ENCODE peak calls at places on chromosomes 3 and 15, in five cellular contexts. P is stomach, G is MM.1S, C is IMR-90, E is Peyer's patch. K is an unnamed sample. For H3K4me1, the result is how much of the 10 kb centered on the place peaks cover.

GRCh38 chr3:72591522-72592421 is 256.5 kb downstream of the SHQ1 start:
- DNase-seq in G (no peak), P (no peak), C (peak), E (no peak), K (no peak)

GRCh38 chr3:183534249-183534648 is 21.3 kb downstream of the KLHL6 start:
- DNase-seq in C (peak), P (no peak), G (no peak), E (no peak), K (no peak)

GRCh38 chr3:194364652-194365434 is 4.7 kb downstream of the LRRC15 start:
- DNase-seq in G (no peak), P (no peak), C (peak), E (no peak), K (peak)

GRCh38 chr15:92112180-92112579 is 258.7 kb downstream of the SLCO3A1 start:
- DNase-seq in G (no peak), C (peak), P (no peak), E (no peak), K (no peak)

GRCh38 chr3:126338796-126339241 is 18.4 kb downstream of the KLF15 start:
- DNase-seq in G (no peak), C (no peak), E (peak), P (peak), K (no peak)

GRCh38 chr3:64179860-64180259 is 45.4 kb downstream of the PRICKLE2 start:
- DNase-seq in E (no peak), G (no peak), C (peak), P (no peak), K (no peak)

GRCh38 chr3:111714305-111714704 is 119.2 kb upstream of the ZBED2 start:
- DNase-seq in E (no peak), C (peak), P (no peak), G (no peak), K (no peak)

GRCh38 chr3:129065727-129066087 is 5.1 kb downstream of the GP9 start:
- DNase-seq in G (no peak), E (no peak), C (no peak), P (no peak), K (no peak)

GRCh38 chr3:182308328-182308727 is 485.0 kb upstream of the ATP11B start:
- DNase-seq in P (no peak), C (no peak), G (no peak), E (no peak), K (no peak)

GRCh38 chr3:151228291-151229125 is 25.5 kb upstream of the GPR171 start:
- DNase-seq in E (no peak), C (peak), G (peak), P (peak), K (no peak)

GRCh38 chr15:85402195-85402921 is 22.0 kb downstream of the AKAP13 start:
- DNase-seq in E (no peak), C (peak), P (no peak), G (no peak), K (no peak)

GRCh38 chr15:28894631-28895030 is 8.9 kb downstream of the APBA2 start:
- DNase-seq in E (no peak), C (no peak), P (no peak), G (no peak), K (no peak)

GRCh38 chr15:50024183-50024795 is 94.7 kb downstream of the ATP8B4 start:
- DNase-seq in G (no peak), E (no peak), P (no peak), C (peak), K (no peak)

GRCh38 chr15:63899193-63899592 is 65.4 kb upstream of the HERC1 start:
- DNase-seq in G (no peak), P (no peak), E (no peak), C (no peak), K (no peak)

GRCh38 chr15:90561344-90562244 is 31.9 kb downstream of the CRTC3 start:
- DNase-seq in E (no peak), G (no peak), P (no peak), C (peak), K (no peak)

GRCh38 chr3:149273096-149273751 is 51.6 kb upstream of the CP start:
- DNase-seq in E (no peak), C (peak), P (peak), G (peak), K (peak)

GRCh38 chr15:55741592-55742497 is 1.1 kb downstream of the PRTG start:
- DNase-seq in E (no peak), P (no peak), G (peak), C (no peak), K (peak)

GRCh38 chr3:119245778-119246177 is 5.1 kb upstream of the B4GALT4 start:
- DNase-seq in C (no peak), G (no peak), P (peak), E (no peak), K (peak)

GRCh38 chr3:167728176-167728575 is 6.5 kb downstream of the PDCD10 start:
- DNase-seq in G (no peak), E (no peak), P (no peak), C (peak), K (no peak)

GRCh38 chr3:20930034-20930433 is 744.0 kb upstream of the SGO1 start:
- DNase-seq in C (no peak), G (peak), E (no peak), P (peak), K (no peak)

GRCh38 chr3:31724144-31724543 is 191.4 kb downstream of the STT3B start:
- DNase-seq in E (no peak), C (no peak), P (no peak), G (no peak), K (no peak)

GRCh38 chr15:82129769-82130168 is 84.0 kb upstream of the MEX3B start:
- DNase-seq in P (no peak), G (no peak), E (no peak), C (peak), K (no peak)

GRCh38 chr3:141561426-141562034 is 74.7 kb downstream of the RASA2 start:
- DNase-seq in E (no peak), G (peak), C (peak), P (no peak), K (no peak)

GRCh38 chr3:24503499-24504176 is 9.0 kb upstream of the THRB start:
- DNase-seq in P (no peak), E (no peak), C (no peak), G (peak), K (no peak)

GRCh38 chr3:24505678-24506560 is 11.3 kb upstream of the THRB start:
- DNase-seq in G (no peak), P (no peak), E (no peak), C (no peak), K (no peak)

GRCh38 chr3:24502690-24503089 is 8.0 kb upstream of the THRB start:
- DNase-seq in G (no peak), E (no peak), C (no peak), P (no peak), K (no peak)

GRCh38 chr3:24506966-24507775 is 12.5 kb upstream of the THRB start:
- DNase-seq in C (no peak), E (no peak), P (no peak), G (no peak), K (no peak)

GRCh38 chr3:24504765-24505164 is 10.1 kb upstream of the THRB start:
- DNase-seq in E (no peak), C (no peak), G (no peak), P (no peak), K (no peak)
- H3K4me1 ChIP-seq in E (under half), C (under half), G (under half), P (under half), K (under half)

DNA sequence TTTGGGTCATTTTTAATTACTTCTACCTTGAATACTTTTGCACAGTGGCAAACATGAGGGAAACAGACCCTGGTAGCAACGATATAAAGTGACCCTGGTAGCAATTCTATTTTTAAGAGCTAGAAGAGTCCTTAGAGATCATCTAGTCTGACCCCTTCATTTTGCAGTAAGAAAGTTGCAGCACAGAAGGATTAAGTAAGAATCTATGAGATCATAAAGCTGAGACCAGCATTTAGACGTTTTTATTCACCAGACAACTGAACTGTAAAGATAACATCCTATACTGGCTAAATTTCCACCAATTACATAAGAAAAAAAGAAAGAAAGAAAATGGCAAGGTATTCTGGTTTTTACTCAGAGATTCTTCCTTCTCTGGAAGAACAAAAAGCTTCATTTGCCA is 50.0 kb downstream of the LRRFIP2 start:
- DNase-seq in P (no peak), G (no peak), C (no peak), E (no peak), K (no peak)
- H3K4me1 ChIP-seq in P (under half), G (under half), C (under half), E (under half), K (under half)

GRCh38 chr15:78067328-78068241 is 9.9 kb downstream of the TBC1D2B start:
- DNase-seq in C (no peak), G (no peak), E (no peak), P (peak), K (no peak)
- H3K4me1 ChIP-seq in C (half or more), G (half or more), E (under half), P (half or more), K (under half)

GRCh38 chr15:41051139-41051538 is 64.9 kb downstream of the INO80 start:
- DNase-seq in P (no peak), G (no peak), C (no peak), E (no peak), K (no peak)

GRCh38 chr15:41061667-41062066 is 54.4 kb downstream of the INO80 start:
- DNase-seq in E (no peak), G (no peak), P (no peak), C (no peak), K (no peak)

GRCh38 chr15:41055706-41056105 is 60.4 kb downstream of the INO80 start:
- DNase-seq in C (no peak), G (no peak), P (no peak), E (no peak), K (no peak)

DNA sequence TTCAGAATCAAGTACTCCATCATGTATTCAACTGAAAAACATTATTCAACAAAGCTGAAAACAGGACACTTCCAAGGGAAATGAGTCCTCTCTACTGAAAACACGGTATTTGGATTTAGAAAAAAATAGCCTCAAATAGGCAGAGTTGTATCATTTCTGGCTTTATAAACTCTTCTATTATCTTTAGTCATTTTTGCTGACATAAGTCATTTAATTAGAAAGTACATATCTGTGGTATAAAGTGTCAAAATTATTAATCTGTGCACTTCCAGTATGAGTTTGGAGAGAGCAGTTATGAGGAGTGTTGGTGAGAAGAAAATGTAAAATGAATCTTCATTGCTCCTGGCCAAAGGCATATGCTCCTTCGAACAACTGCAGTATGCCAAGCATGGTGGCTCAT is 59.3 kb downstream of the INO80 start:
- DNase-seq in E (no peak), G (no peak), P (no peak), C (no peak), K (no peak)
- H3K4me1 ChIP-seq in E (under half), G (under half), P (under half), C (under half), K (under half)

GRCh38 chr15:31274496-31275330 is 51.9 kb upstream of the KLF13 start:
- DNase-seq in E (no peak), P (peak), C (peak), G (no peak), K (no peak)
- H3K4me1 ChIP-seq in E (under half), P (under half), C (under half), G (under half), K (under half)

DNA sequence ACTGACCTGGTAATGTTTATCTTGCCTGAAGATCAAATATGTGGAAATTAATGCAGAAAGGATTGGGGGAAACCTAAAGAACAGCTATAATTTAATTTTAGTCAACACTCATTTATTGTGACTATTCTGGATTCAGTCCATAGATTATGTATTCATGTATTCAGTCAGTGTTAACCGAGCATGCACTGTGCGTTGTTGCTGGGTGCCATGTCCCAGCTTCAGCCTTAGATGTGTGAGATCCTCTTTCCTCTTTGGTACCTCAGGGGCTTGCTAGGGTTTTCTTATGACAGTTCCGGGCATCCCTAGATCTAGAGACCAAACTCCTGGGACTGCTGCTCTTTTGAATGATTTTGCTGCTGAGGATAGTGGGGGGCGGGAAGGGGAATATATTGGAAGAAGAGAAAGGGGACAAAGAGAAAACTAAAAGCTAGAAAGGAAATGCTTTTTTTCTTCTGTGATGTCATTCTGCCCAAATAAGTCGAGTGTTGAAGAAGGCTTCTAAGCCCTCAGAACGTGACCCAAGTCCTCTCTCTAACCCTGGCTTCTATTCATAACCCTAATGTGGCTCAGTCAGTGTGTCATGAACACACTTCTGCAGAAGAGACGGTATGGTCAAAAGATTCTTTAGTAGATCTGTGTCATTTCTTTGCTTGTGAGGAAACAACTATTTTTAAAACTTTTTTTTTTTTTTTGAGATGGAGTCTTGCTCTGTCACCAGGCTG is 33.5 kb downstream of the STARD9 start:
- DNase-seq in C (no peak), E (no peak), P (no peak), G (no peak), K (no peak)
- H3K4me1 ChIP-seq in C (under half), E (under half), P (under half), G (under half), K (under half)

GRCh38 chr3:32757618-32758374 is 60.0 kb upstream of the TRIM71 start:
- DNase-seq in E (no peak), C (peak), G (no peak), P (no peak), K (no peak)

GRCh38 chr3:32759342-32759741 is 58.5 kb upstream of the TRIM71 start:
- DNase-seq in P (no peak), C (no peak), G (no peak), E (no peak), K (no peak)

GRCh38 chr3:32758375-32758753 is 59.4 kb upstream of the TRIM71 start:
- DNase-seq in P (no peak), E (no peak), C (peak), G (no peak), K (no peak)
- H3K4me1 ChIP-seq in P (under half), E (under half), C (under half), G (under half), K (under half)

DNA sequence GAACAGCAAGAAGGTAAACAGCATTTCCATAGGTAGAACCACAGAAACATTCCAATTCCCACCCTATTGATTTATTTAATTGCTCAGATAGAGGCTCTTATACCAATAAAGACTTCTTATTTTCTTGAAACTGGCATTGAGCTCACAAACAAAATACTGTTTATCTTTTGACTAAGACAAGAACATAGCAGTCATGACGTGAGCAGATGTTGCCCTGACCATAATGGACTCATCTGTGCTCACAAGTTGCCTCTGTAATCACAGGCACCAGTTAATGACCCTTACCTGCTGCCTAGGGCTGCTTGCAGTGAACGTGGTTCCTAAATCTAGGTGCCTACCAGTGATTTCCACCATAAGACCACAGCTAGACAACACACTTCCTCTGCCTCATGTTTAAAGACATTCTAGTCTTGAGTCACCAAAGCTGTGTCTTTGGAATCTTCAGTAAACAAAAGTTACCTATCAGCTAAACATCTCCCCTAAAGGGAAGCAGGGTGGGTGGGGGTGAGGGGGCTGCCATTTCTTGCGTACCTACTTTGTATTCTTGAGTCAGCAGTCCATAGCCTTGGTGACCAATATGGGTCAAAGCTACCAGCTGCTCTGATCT is 2.1 kb downstream of the FYCO1 start:
- DNase-seq in E (no peak), C (no peak), P (no peak), G (no peak), K (no peak)
- H3K4me1 ChIP-seq in E (under half), C (under half), P (half or more), G (under half), K (under half)